ENCODE peak calls at places on chromosomes 7 and 10, in eight cellular contexts. M is heart right ventricle; T is T-helper 1 cell; V is activated T-helper 1 cell treated with Interleukin-2 at 50 U/mL for 16 hours; Z is stimulated activated CD4-positive, alpha-beta T cell treated with anti-CD3 and anti-CD28 coated beads, Interleukin-4, amount 100 ng/mL, for 24 hours; U is glomerular endothelial cell; D is NCI-H1105; L is NCI-H748 treated with DMSO at 0.1 percent for 48 hours. O is an unnamed sample.

GRCh38 chr7:129643545-129644170 is 32.1 kb downstream of the NRF1 start:
- DNase-seq in V (no peak), L (no peak), D (no peak), M (no peak), T (no peak), Z (no peak), U (no peak), O (no peak)

GRCh38 chr10:92267343-92267742 is 23.5 kb downstream of the CPEB3 start:
- DNase-seq in V (no peak), U (no peak), Z (no peak), T (no peak), D (no peak), L (no peak), M (no peak), O (no peak)

GRCh38 chr10:119693262-119693957 is 32.4 kb upstream of the INPP5F start:
- DNase-seq in L (no peak), Z (no peak), U (no peak), D (no peak), M (no peak), T (no peak), V (no peak), O (no peak)

GRCh38 chr7:105011771-105012502 is 2.1 kb upstream of the KMT2E start:
- DNase-seq in M (no peak), Z (peak), U (no peak), V (no peak), L (no peak), T (no peak), D (no peak), O (no peak)

GRCh38 chr10:49654036-49654693 is 25.3 kb upstream of the C10orf53 start:
- DNase-seq in D (no peak), V (no peak), Z (no peak), M (no peak), U (no peak), T (no peak), L (no peak), O (no peak)

GRCh38 chr7:156676263-156676662 is 35.7 kb downstream of the RNF32 start:
- DNase-seq in Z (no peak), T (no peak), L (no peak), U (no peak), V (no peak), M (no peak), D (no peak), O (no peak)

GRCh38 chr7:130266258-130266960 is at the start of gene CPA2:
- DNase-seq in L (no peak), M (no peak), V (no peak), U (no peak), Z (no peak), D (no peak), T (no peak), O (no peak)

GRCh38 chr7:101397770-101398324 is 35.2 kb downstream of the COL26A1 start:
- DNase-seq in Z (no peak), T (no peak), M (no peak), L (no peak), U (no peak), V (no peak), D (no peak), O (no peak)

GRCh38 chr10:97593423-97593822 is 3.9 kb downstream of the C10orf62 start:
- DNase-seq in L (no peak), D (no peak), M (no peak), V (no peak), Z (no peak), T (no peak), U (no peak), O (no peak)

GRCh38 chr10:126908729-126909526 is 3.7 kb downstream of the DOCK1 start:
- DNase-seq in M (no peak), Z (no peak), U (no peak), V (no peak), D (no peak), L (no peak), T (no peak), O (no peak)

GRCh38 chr10:62268027-62268398 is 631 bp downstream of the RTKN2 start:
- DNase-seq in V (no peak), U (no peak), D (no peak), T (no peak), M (no peak), L (no peak), Z (no peak), O (no peak)

GRCh38 chr7:105641236-105641810 is 60.0 kb upstream of the EFCAB10 start:
- DNase-seq in T (no peak), M (no peak), U (no peak), Z (no peak), D (no peak), L (no peak), V (no peak), O (no peak)